ENCODE peak calls at places on chromosomes 7 and 10, in ten cellular contexts. One of them, this sample, is unnamed.

GRCh38 chr7:44293561-44294324 is 31.7 kb downstream of the CAMK2B start:
- DNase-seq in HCT116: no peak
- DNase-seq in hepatocyte: peak
- DNase-seq in NT2/D1: no peak
- DNase-seq in lung: peak
- DNase-seq in aorta: peak
- DNase-seq in astrocyte of the spinal cord: no peak
- DNase-seq in fibroblast of mammary gland: no peak
- DNase-seq in AG04449: no peak
- DNase-seq in colonic mucosa: peak
- DNase-seq in this sample: no peak

GRCh38 chr7:79352323-79352722 is 101.1 kb downstream of the MAGI2 start:
- DNase-seq in NT2/D1: no peak
- DNase-seq in astrocyte of the spinal cord: no peak
- DNase-seq in AG04449: no peak
- DNase-seq in aorta: no peak
- DNase-seq in lung: no peak
- DNase-seq in fibroblast of mammary gland: no peak
- DNase-seq in HCT116: no peak
- DNase-seq in colonic mucosa: no peak
- DNase-seq in hepatocyte: no peak
- DNase-seq in this sample: peak

GRCh38 chr10:92594194-92594593 is 1.3 kb downstream of the KIF11 start:
- DNase-seq in aorta: no peak
- DNase-seq in NT2/D1: no peak
- DNase-seq in HCT116: no peak
- DNase-seq in hepatocyte: no peak
- DNase-seq in AG04449: no peak
- DNase-seq in colonic mucosa: no peak
- DNase-seq in fibroblast of mammary gland: no peak
- DNase-seq in lung: no peak
- DNase-seq in astrocyte of the spinal cord: no peak
- DNase-seq in this sample: peak

GRCh38 chr7:13628231-13629001 is 361.1 kb downstream of the ETV1 start:
- DNase-seq in AG04449: no peak
- DNase-seq in HCT116: no peak
- DNase-seq in NT2/D1: no peak
- DNase-seq in hepatocyte: no peak
- DNase-seq in lung: no peak
- DNase-seq in colonic mucosa: no peak
- DNase-seq in aorta: no peak
- DNase-seq in fibroblast of mammary gland: peak
- DNase-seq in astrocyte of the spinal cord: peak
- DNase-seq in this sample: peak

GRCh38 chr7:125563964-125564529 is 634.4 kb upstream of the POT1 start:
- DNase-seq in astrocyte of the spinal cord: no peak
- DNase-seq in colonic mucosa: no peak
- DNase-seq in lung: no peak
- DNase-seq in HCT116: no peak
- DNase-seq in hepatocyte: no peak
- DNase-seq in NT2/D1: no peak
- DNase-seq in aorta: no peak
- DNase-seq in AG04449: no peak
- DNase-seq in fibroblast of mammary gland: no peak
- DNase-seq in this sample: no peak

GRCh38 chr7:155611808-155612447 is 32.5 kb upstream of the RBM33 start:
- DNase-seq in NT2/D1: no peak
- DNase-seq in astrocyte of the spinal cord: no peak
- DNase-seq in lung: no peak
- DNase-seq in hepatocyte: no peak
- DNase-seq in HCT116: no peak
- DNase-seq in AG04449: no peak
- DNase-seq in aorta: no peak
- DNase-seq in colonic mucosa: no peak
- DNase-seq in fibroblast of mammary gland: no peak
- DNase-seq in this sample: no peak

GRCh38 chr7:26044320-26044719 is 107.7 kb upstream of the NFE2L3 start:
- DNase-seq in HCT116: no peak
- DNase-seq in astrocyte of the spinal cord: no peak
- DNase-seq in NT2/D1: no peak
- DNase-seq in hepatocyte: no peak
- DNase-seq in fibroblast of mammary gland: no peak
- DNase-seq in lung: no peak
- DNase-seq in AG04449: no peak
- DNase-seq in aorta: no peak
- DNase-seq in colonic mucosa: no peak
- DNase-seq in this sample: no peak

GRCh38 chr7:1895664-1896515 is 225.8 kb downstream of the ELFN1 start:
- DNase-seq in colonic mucosa: no peak
- DNase-seq in NT2/D1: no peak
- DNase-seq in hepatocyte: no peak
- DNase-seq in astrocyte of the spinal cord: no peak
- DNase-seq in fibroblast of mammary gland: no peak
- DNase-seq in AG04449: no peak
- DNase-seq in HCT116: no peak
- DNase-seq in aorta: no peak
- DNase-seq in lung: no peak
- DNase-seq in this sample: no peak

GRCh38 chr7:73622909-73623797 is 1.2 kb downstream of the MLXIPL start:
- DNase-seq in AG04449: no peak
- DNase-seq in hepatocyte: peak
- DNase-seq in astrocyte of the spinal cord: no peak
- DNase-seq in NT2/D1: no peak
- DNase-seq in fibroblast of mammary gland: peak
- DNase-seq in lung: peak
- DNase-seq in colonic mucosa: peak
- DNase-seq in HCT116: no peak
- DNase-seq in aorta: peak
- DNase-seq in this sample: peak

GRCh38 chr7:134509010-134509409 is 18.4 kb upstream of the AKR1B10 start:
- DNase-seq in lung: no peak
- DNase-seq in NT2/D1: no peak
- DNase-seq in colonic mucosa: no peak
- DNase-seq in HCT116: no peak
- DNase-seq in astrocyte of the spinal cord: no peak
- DNase-seq in aorta: no peak
- DNase-seq in hepatocyte: no peak
- DNase-seq in AG04449: no peak
- DNase-seq in fibroblast of mammary gland: no peak
- DNase-seq in this sample: no peak

GRCh38 chr7:73519867-73520672 is 2.0 kb downstream of the BAZ1B start:
- DNase-seq in lung: no peak
- DNase-seq in fibroblast of mammary gland: peak
- DNase-seq in hepatocyte: no peak
- DNase-seq in astrocyte of the spinal cord: peak
- DNase-seq in NT2/D1: no peak
- DNase-seq in HCT116: no peak
- DNase-seq in AG04449: no peak
- DNase-seq in aorta: peak
- DNase-seq in colonic mucosa: peak
- DNase-seq in this sample: no peak

GRCh38 chr7:69177326-69177897 is 420.9 kb upstream of the AUTS2 start:
- DNase-seq in fibroblast of mammary gland: no peak
- DNase-seq in NT2/D1: no peak
- DNase-seq in colonic mucosa: no peak
- DNase-seq in aorta: no peak
- DNase-seq in hepatocyte: no peak
- DNase-seq in HCT116: no peak
- DNase-seq in astrocyte of the spinal cord: no peak
- DNase-seq in AG04449: no peak
- DNase-seq in lung: no peak
- DNase-seq in this sample: peak

GRCh38 chr7:6258440-6259182 is 13.8 kb downstream of the CYTH3 start:
- DNase-seq in astrocyte of the spinal cord: peak
- DNase-seq in hepatocyte: no peak
- DNase-seq in aorta: no peak
- DNase-seq in AG04449: no peak
- DNase-seq in lung: no peak
- DNase-seq in colonic mucosa: no peak
- DNase-seq in HCT116: no peak
- DNase-seq in NT2/D1: no peak
- DNase-seq in fibroblast of mammary gland: peak
- DNase-seq in this sample: peak

GRCh38 chr7:6254891-6255290 is 17.5 kb downstream of the CYTH3 start:
- DNase-seq in NT2/D1: no peak
- DNase-seq in lung: no peak
- DNase-seq in astrocyte of the spinal cord: no peak
- DNase-seq in aorta: no peak
- DNase-seq in colonic mucosa: no peak
- DNase-seq in AG04449: no peak
- DNase-seq in hepatocyte: no peak
- DNase-seq in HCT116: no peak
- DNase-seq in fibroblast of mammary gland: no peak
- DNase-seq in this sample: peak

GRCh38 chr7:6259257-6259656 is 13.2 kb downstream of the CYTH3 start:
- DNase-seq in aorta: no peak
- DNase-seq in hepatocyte: no peak
- DNase-seq in fibroblast of mammary gland: no peak
- DNase-seq in NT2/D1: no peak
- DNase-seq in AG04449: no peak
- DNase-seq in HCT116: no peak
- DNase-seq in colonic mucosa: no peak
- DNase-seq in lung: no peak
- DNase-seq in astrocyte of the spinal cord: no peak
- DNase-seq in this sample: no peak

GRCh38 chr7:6256709-6257535 is 15.5 kb downstream of the CYTH3 start:
- DNase-seq in astrocyte of the spinal cord: peak
- DNase-seq in aorta: no peak
- DNase-seq in hepatocyte: peak
- DNase-seq in NT2/D1: no peak
- DNase-seq in fibroblast of mammary gland: peak
- DNase-seq in lung: no peak
- DNase-seq in HCT116: no peak
- DNase-seq in colonic mucosa: peak
- DNase-seq in AG04449: no peak
- DNase-seq in this sample: peak

DNA sequence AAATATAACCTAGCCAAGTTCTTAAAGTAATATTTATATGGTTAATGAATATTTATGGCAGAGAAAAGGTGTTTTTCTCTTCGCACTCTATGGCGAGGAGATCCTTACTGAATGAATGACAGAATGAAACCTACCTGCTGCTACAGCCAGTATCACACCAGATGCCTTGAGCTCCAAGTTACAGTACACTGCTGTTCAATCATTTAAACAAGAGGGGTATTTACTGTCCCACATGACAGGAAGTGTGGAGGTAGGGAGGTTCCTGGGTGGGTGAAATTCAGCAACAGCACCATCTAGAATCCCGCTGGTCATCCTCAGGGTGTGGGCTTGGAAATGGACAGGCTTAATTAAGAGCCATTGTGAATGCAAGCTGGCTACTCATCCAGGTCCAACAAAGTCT is 14.8 kb downstream of the CYTH3 start:
- DNase-seq in hepatocyte: no peak
- DNase-seq in colonic mucosa: no peak
- DNase-seq in HCT116: no peak
- DNase-seq in AG04449: no peak
- DNase-seq in aorta: no peak
- DNase-seq in lung: no peak
- DNase-seq in NT2/D1: no peak
- DNase-seq in astrocyte of the spinal cord: no peak
- DNase-seq in fibroblast of mammary gland: no peak
- DNase-seq in this sample: no peak
- H3K4me3 ChIP-seq in hepatocyte: no peak
- H3K4me3 ChIP-seq in colonic mucosa: no peak
- H3K4me3 ChIP-seq in HCT116: no peak
- H3K4me3 ChIP-seq in AG04449: no peak
- H3K4me3 ChIP-seq in aorta: no peak
- H3K4me3 ChIP-seq in lung: no peak
- H3K4me3 ChIP-seq in NT2/D1: no peak
- H3K4me3 ChIP-seq in astrocyte of the spinal cord: no peak
- H3K4me3 ChIP-seq in fibroblast of mammary gland: no peak
- H3K4me3 ChIP-seq in this sample: no peak

GRCh38 chr7:22663721-22664120 is 63.3 kb upstream of the IL6 start:
- DNase-seq in fibroblast of mammary gland: no peak
- DNase-seq in colonic mucosa: no peak
- DNase-seq in aorta: no peak
- DNase-seq in hepatocyte: no peak
- DNase-seq in astrocyte of the spinal cord: no peak
- DNase-seq in HCT116: no peak
- DNase-seq in AG04449: no peak
- DNase-seq in NT2/D1: no peak
- DNase-seq in lung: no peak
- DNase-seq in this sample: peak
- H3K4me3 ChIP-seq in fibroblast of mammary gland: no peak
- H3K4me3 ChIP-seq in colonic mucosa: no peak
- H3K4me3 ChIP-seq in aorta: no peak
- H3K4me3 ChIP-seq in hepatocyte: no peak
- H3K4me3 ChIP-seq in astrocyte of the spinal cord: no peak
- H3K4me3 ChIP-seq in HCT116: no peak
- H3K4me3 ChIP-seq in AG04449: no peak
- H3K4me3 ChIP-seq in NT2/D1: no peak
- H3K4me3 ChIP-seq in lung: no peak
- H3K4me3 ChIP-seq in this sample: no peak

GRCh38 chr10:48605786-48606529 is 1.1 kb upstream of the ARHGAP22 start:
- DNase-seq in colonic mucosa: peak
- DNase-seq in HCT116: no peak
- DNase-seq in astrocyte of the spinal cord: peak
- DNase-seq in aorta: peak
- DNase-seq in fibroblast of mammary gland: peak
- DNase-seq in AG04449: no peak
- DNase-seq in NT2/D1: no peak
- DNase-seq in lung: no peak
- DNase-seq in hepatocyte: no peak
- DNase-seq in this sample: no peak
- H3K4me3 ChIP-seq in colonic mucosa: no peak
- H3K4me3 ChIP-seq in HCT116: no peak
- H3K4me3 ChIP-seq in astrocyte of the spinal cord: no peak
- H3K4me3 ChIP-seq in aorta: no peak
- H3K4me3 ChIP-seq in fibroblast of mammary gland: peak
- H3K4me3 ChIP-seq in AG04449: no peak
- H3K4me3 ChIP-seq in NT2/D1: no peak
- H3K4me3 ChIP-seq in lung: no peak
- H3K4me3 ChIP-seq in hepatocyte: no peak
- H3K4me3 ChIP-seq in this sample: peak

DNA sequence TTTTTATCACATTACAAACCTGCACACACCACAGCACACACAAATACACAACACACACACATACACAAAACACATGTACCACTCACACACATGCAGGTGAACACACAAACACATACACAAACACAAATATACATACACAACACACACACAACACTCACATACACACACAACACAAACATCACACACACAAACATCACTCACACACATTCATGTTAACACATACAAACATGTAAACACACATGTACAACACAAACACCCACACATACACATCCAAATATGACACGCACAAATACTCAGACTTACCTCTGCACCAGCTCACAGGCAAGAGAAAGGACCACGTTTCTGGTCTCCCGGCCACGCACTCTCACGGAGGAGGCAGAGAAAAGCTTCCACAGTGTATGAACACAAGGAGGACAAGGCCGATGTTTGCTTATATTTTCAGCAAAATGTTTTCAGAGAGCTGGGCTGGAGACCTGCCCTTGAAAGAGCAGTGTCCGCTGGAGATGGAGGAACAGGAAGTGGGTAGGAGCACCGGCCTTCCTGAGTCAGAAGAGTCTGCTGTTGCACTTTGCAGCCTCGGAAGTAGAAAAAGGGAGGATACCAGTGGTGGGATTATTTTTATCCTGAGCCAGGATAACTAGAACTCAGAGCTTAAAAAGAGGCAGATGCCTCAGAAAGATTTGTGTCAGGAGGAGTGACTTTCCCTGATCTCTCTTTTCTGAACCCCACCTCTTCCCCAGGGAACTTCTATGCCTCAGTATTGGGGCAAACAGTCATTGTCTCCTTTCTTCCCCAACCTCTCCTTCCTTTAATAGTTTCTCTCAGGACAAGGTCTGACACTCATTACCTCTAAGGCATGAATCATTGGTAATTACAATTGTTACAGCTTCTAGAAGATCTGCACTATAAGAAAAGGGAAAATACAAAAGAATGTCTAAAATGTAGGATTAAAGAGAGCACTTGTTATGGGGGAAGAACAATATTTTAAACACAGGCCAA is at the start of gene GIMAP6:
- DNase-seq in hepatocyte: no peak
- DNase-seq in HCT116: no peak
- DNase-seq in colonic mucosa: no peak
- DNase-seq in aorta: no peak
- DNase-seq in AG04449: no peak
- DNase-seq in lung: no peak
- DNase-seq in fibroblast of mammary gland: no peak
- DNase-seq in NT2/D1: no peak
- DNase-seq in astrocyte of the spinal cord: no peak
- DNase-seq in this sample: no peak
- H3K4me3 ChIP-seq in hepatocyte: no peak
- H3K4me3 ChIP-seq in HCT116: no peak
- H3K4me3 ChIP-seq in colonic mucosa: peak
- H3K4me3 ChIP-seq in aorta: no peak
- H3K4me3 ChIP-seq in AG04449: no peak
- H3K4me3 ChIP-seq in lung: peak
- H3K4me3 ChIP-seq in fibroblast of mammary gland: no peak
- H3K4me3 ChIP-seq in NT2/D1: no peak
- H3K4me3 ChIP-seq in astrocyte of the spinal cord: no peak
- H3K4me3 ChIP-seq in this sample: no peak

This sample was measured in fibroblast of the aortic adventitia.